ENCODE peak calls at places on chromosomes 5 and 9, in nine cellular contexts. S is EH; E is left cardiac atrium; T is activated CD8-positive, alpha-beta T cell treated with anti-CD3 and anti-CD28 coated beads, Interleukin-2, amount 10 ng/mL, durations not matched to agents 7 days and 5 days; Q is nephron progenitor cell; R is cardiac muscle cell; Y is activated CD8-positive, alpha-beta memory T cell treated with anti-CD3 and anti-CD28 coated beads, Interleukin-2, amount 50 U/mL, for 48 hours; J is GM12891; V is right atrium auricular region. G is an unnamed sample.

GRCh38 chr5:4086081-4086480 is 490.4 kb downstream of the IRX1 start:
- DNase-seq in R (no peak), T (no peak), V (no peak), E (no peak), S (no peak), J (no peak), Q (no peak), Y (no peak), G (no peak)

GRCh38 chr5:173925449-173926071 is 37.4 kb downstream of the CPEB4 start:
- DNase-seq in Q (peak), E (peak), T (peak), R (peak), V (no peak), S (peak), J (no peak), Y (no peak), G (peak)

GRCh38 chr9:124251605-124252366 is 6.0 kb upstream of the NEK6 start:
- DNase-seq in S (peak), V (no peak), J (no peak), Y (no peak), T (no peak), R (peak), Q (no peak), E (no peak), G (no peak)

GRCh38 chr5:151772868-151773561 is 1.3 kb downstream of the G3BP1 start:
- DNase-seq in Q (no peak), E (no peak), R (peak), V (no peak), T (no peak), J (no peak), Y (no peak), S (peak), G (no peak)

GRCh38 chr9:68585034-68585761 is 44.5 kb upstream of the TMEM252 start:
- DNase-seq in R (no peak), S (no peak), E (no peak), J (no peak), T (no peak), Y (no peak), Q (no peak), V (no peak), G (no peak)

GRCh38 chr5:40385544-40385943 is 294.2 kb upstream of the PTGER4 start:
- DNase-seq in Q (no peak), Y (no peak), E (no peak), S (peak), J (no peak), T (no peak), V (no peak), R (no peak), G (no peak)

GRCh38 chr5:179839328-179840256 is 18.9 kb downstream of the SQSTM1 start:
- DNase-seq in Q (no peak), T (no peak), V (peak), J (no peak), E (no peak), R (peak), S (no peak), Y (no peak), G (no peak)

GRCh38 chr5:125408582-125409069 is 662.2 kb upstream of the ZNF608 start:
- DNase-seq in Y (no peak), Q (no peak), T (no peak), J (no peak), R (peak), S (peak), V (no peak), E (peak), G (peak)

GRCh38 chr5:45038366-45038987 is 229.7 kb downstream of the MRPS30 start:
- DNase-seq in T (no peak), E (no peak), S (peak), Q (peak), R (peak), J (peak), V (no peak), Y (no peak), G (no peak)

GRCh38 chr9:123718188-123718587 is 211.7 kb downstream of the DENND1A start:
- DNase-seq in E (no peak), Q (no peak), R (no peak), S (no peak), J (no peak), V (no peak), Y (no peak), T (no peak), G (peak)

GRCh38 chr9:33466565-33467495 is 6.9 kb downstream of the NOL6 start:
- DNase-seq in Q (peak), T (peak), S (peak), R (peak), Y (peak), E (peak), J (peak), V (no peak), G (peak)

GRCh38 chr9:71663216-71663615 is 105.1 kb downstream of the CEMIP2 start:
- DNase-seq in R (peak), Y (no peak), E (no peak), V (no peak), Q (no peak), S (peak), J (no peak), T (no peak), G (no peak)

GRCh38 chr5:127967983-127968592 is 115.5 kb upstream of the SLC12A2 start:
- DNase-seq in T (no peak), S (no peak), E (no peak), Y (no peak), Q (no peak), V (no peak), R (no peak), J (no peak), G (no peak)

GRCh38 chr9:91089405-91090131 is 272.1 kb downstream of the AUH start:
- DNase-seq in Q (no peak), T (peak), R (peak), S (peak), V (no peak), E (no peak), Y (no peak), J (no peak), G (peak)

GRCh38 chr5:85967681-85968080 is 650.1 kb upstream of the COX7C start:
- DNase-seq in E (no peak), V (no peak), Q (no peak), R (no peak), S (no peak), T (no peak), Y (no peak), J (no peak), G (no peak)

GRCh38 chr5:84816746-84817547 is 432.3 kb upstream of the EDIL3 start:
- DNase-seq in E (no peak), T (no peak), R (peak), S (no peak), V (no peak), Q (no peak), Y (no peak), J (no peak), G (no peak)

G was measured in WERI-Rb-1.